ENCODE peak calls at places on chromosomes 3 and 15, in eight cellular contexts. R is nucleus accumbens; A is activated T-helper 1 cell treated with anti-CD3 and anti-CD28 coated beads, Interleukin-2, amount 50 U/mL, for 16 hours; H is GM12878; O is left cardiac atrium; W is Panc1; K is dermis blood vessel endothelial cell; Z is A172. P is an unnamed sample.

GRCh38 chr15:100711479-100712130 is 109.2 kb downstream of the ASB7 start:
- DNase-seq in R (no peak), A (no peak), H (no peak), O (no peak), W (no peak), K (no peak), Z (no peak), P (no peak)

GRCh38 chr3:194632211-194632982 is 822 bp downstream of the TMEM44 start:
- DNase-seq in R (no peak), A (no peak), H (no peak), O (peak; percentile 63), W (no peak), K (peak; percentile 40), Z (peak; percentile 42), P (no peak)

GRCh38 chr15:78506971-78507830 is at the start of gene HYKK:
- DNase-seq in R (peak; percentile 87), A (peak; percentile 32), H (peak; percentile 57), O (peak; percentile 94), W (peak; percentile 91), K (peak; percentile 97), Z (peak; percentile 95), P (peak; percentile 60)

GRCh38 chr3:27696906-27697305 is 25.2 kb downstream of the EOMES start:
- DNase-seq in R (no peak), A (no peak), H (no peak), O (no peak), W (no peak), K (peak; percentile 34), Z (no peak), P (no peak)

GRCh38 chr3:175224051-175224450 is 364.9 kb downstream of the NAALADL2 start:
- DNase-seq in R (no peak), A (no peak), H (no peak), O (peak; percentile 64), W (no peak), K (peak; percentile 41), Z (no peak), P (no peak)

GRCh38 chr15:42270996-42271395 is 2.0 kb upstream of the GANC start:
- DNase-seq in R (no peak), A (no peak), H (no peak), O (no peak), W (no peak), K (no peak), Z (no peak), P (no peak)

GRCh38 chr15:80953953-80954778 is 35.5 kb downstream of the MESD start:
- DNase-seq in R (no peak), A (no peak), H (no peak), O (no peak), W (no peak), K (no peak), Z (no peak), P (no peak)

GRCh38 chr3:163644172-163644571 is 1434.1 kb downstream of the SI start:
- DNase-seq in R (no peak), A (no peak), H (no peak), O (no peak), W (no peak), K (no peak), Z (no peak), P (no peak)

GRCh38 chr3:187236963-187237362 is 39.7 kb downstream of the RTP1 start:
- DNase-seq in R (no peak), A (no peak), H (no peak), O (no peak), W (no peak), K (no peak), Z (no peak), P (no peak)

GRCh38 chr15:38617831-38618230 is 53.2 kb upstream of the RASGRP1 start:
- DNase-seq in R (no peak), A (no peak), H (no peak), O (no peak), W (no peak), K (no peak), Z (no peak), P (no peak)

GRCh38 chr3:192577271-192577670 is 150.1 kb downstream of the FGF12 start:
- DNase-seq in R (no peak), A (no peak), H (no peak), O (no peak), W (no peak), K (no peak), Z (no peak), P (no peak)

GRCh38 chr3:126481808-126482502 is 6.3 kb upstream of the ZXDC start:
- DNase-seq in R (no peak), A (no peak), H (no peak), O (peak; percentile 66), W (no peak), K (no peak), Z (no peak), P (no peak)

GRCh38 chr3:24545917-24546316 is 51.3 kb upstream of the THRB start:
- DNase-seq in R (no peak), A (no peak), H (no peak), O (peak; percentile 49), W (no peak), K (no peak), Z (no peak), P (no peak)

GRCh38 chr15:89459271-89460038 is 36.9 kb downstream of the RHCG start:
- DNase-seq in R (no peak), A (no peak), H (no peak), O (no peak), W (no peak), K (no peak), Z (no peak), P (no peak)

GRCh38 chr15:31402511-31403056 is 75.9 kb downstream of the KLF13 start:
- DNase-seq in R (no peak), A (no peak), H (no peak), O (peak; percentile 69), W (no peak), K (peak; percentile 25), Z (no peak), P (no peak)

GRCh38 chr3:81105761-81106160 is 655.7 kb downstream of the GBE1 start:
- DNase-seq in R (no peak), A (no peak), H (no peak), O (no peak), W (peak; percentile 25), K (peak; percentile 91), Z (no peak), P (no peak)

GRCh38 chr15:89371145-89372044 is 36.8 kb upstream of the POLG start:
- DNase-seq in R (peak; percentile 12), A (no peak), H (no peak), O (no peak), W (no peak), K (peak; percentile 11), Z (no peak), P (no peak)

GRCh38 chr3:104582092-104582491 is 784.6 kb upstream of the ALCAM start:
- DNase-seq in R (no peak), A (no peak), H (no peak), O (no peak), W (no peak), K (no peak), Z (no peak), P (no peak)

GRCh38 chr15:77921664-77922063 is 155.8 kb downstream of the TBC1D2B start:
- DNase-seq in R (no peak), A (no peak), H (no peak), O (no peak), W (no peak), K (no peak), Z (no peak), P (no peak)

GRCh38 chr3:103126111-103126510 is 691.3 kb downstream of the ZPLD1 start:
- DNase-seq in R (no peak), A (no peak), H (peak; percentile 15), O (no peak), W (no peak), K (no peak), Z (no peak), P (no peak)

GRCh38 chr15:57552678-57553334 is 38.9 kb upstream of the MYZAP start:
- DNase-seq in R (no peak), A (no peak), H (no peak), O (no peak), W (no peak), K (no peak), Z (no peak), P (no peak)

GRCh38 chr3:14473411-14473891 is 66.7 kb downstream of the GRIP2 start:
- DNase-seq in R (no peak), A (no peak), H (no peak), O (no peak), W (no peak), K (no peak), Z (no peak), P (no peak)

GRCh38 chr3:125110016-125110875 is 54.4 kb upstream of the HEG1 start:
- DNase-seq in R (no peak), A (no peak), H (no peak), O (no peak), W (no peak), K (no peak), Z (peak; percentile 100), P (no peak)

GRCh38 chr3:49388416-49388815 is 23.4 kb downstream of the RHOA start:
- DNase-seq in R (no peak), A (no peak), H (no peak), O (no peak), W (no peak), K (no peak), Z (no peak), P (no peak)

GRCh38 chr3:87771338-87772059 is 287.3 kb downstream of the CGGBP1 start:
- DNase-seq in R (no peak), A (no peak), H (peak; percentile 8), O (peak; percentile 20), W (peak; percentile 28), K (peak; percentile 48), Z (peak; percentile 60), P (no peak)

GRCh38 chr15:99433026-99433756 is 132.6 kb upstream of the MEF2A start:
- DNase-seq in R (no peak), A (no peak), H (no peak), O (peak; percentile 70), W (no peak), K (no peak), Z (no peak), P (no peak)

GRCh38 chr3:189936210-189936609 is 184.5 kb downstream of the P3H2 start:
- DNase-seq in R (no peak), A (no peak), H (no peak), O (no peak), W (no peak), K (no peak), Z (no peak), P (no peak)

GRCh38 chr15:77239892-77240608 is 169.1 kb upstream of the TSPAN3 start:
- DNase-seq in R (no peak), A (no peak), H (no peak), O (no peak), W (no peak), K (no peak), Z (no peak), P (no peak)

GRCh38 chr3:168877899-168878298 is 782.2 kb upstream of the GOLIM4 start:
- DNase-seq in R (no peak), A (no peak), H (no peak), O (no peak), W (no peak), K (peak; percentile 8), Z (no peak), P (no peak)

GRCh38 chr3:100352296-100353178 is 18.0 kb downstream of the NIT2 start:
- DNase-seq in R (no peak), A (no peak), H (no peak), O (no peak), W (no peak), K (no peak), Z (no peak), P (no peak)